ENCODE peak calls at places on chromosomes 13 and 19, in six cellular contexts. One of them, this sample, is unnamed.

GRCh38 chr13:31207630-31208549 is 8.1 kb downstream of the B3GLCT start:
- DNase-seq in mesenchymal stem cell: no peak
- DNase-seq in H9: no peak
- DNase-seq in IMR-90: peak; percentile 73
- DNase-seq in trophoblast cell: no peak
- DNase-seq in neuronal stem cell: no peak
- DNase-seq in this sample: no peak

GRCh38 chr13:79030513-79030912 is 371.6 kb upstream of the OBI1 start:
- DNase-seq in neuronal stem cell: no peak
- DNase-seq in mesenchymal stem cell: no peak
- DNase-seq in H9: no peak
- DNase-seq in IMR-90: no peak
- DNase-seq in trophoblast cell: no peak
- DNase-seq in this sample: no peak

GRCh38 chr19:8630796-8631424 is 477 bp downstream of the NFILZ start:
- DNase-seq in H9: no peak
- DNase-seq in trophoblast cell: no peak
- DNase-seq in IMR-90: no peak
- DNase-seq in neuronal stem cell: no peak
- DNase-seq in mesenchymal stem cell: no peak
- DNase-seq in this sample: no peak

GRCh38 chr19:49682274-49682673 is 5.2 kb downstream of the PRMT1 start:
- DNase-seq in trophoblast cell: no peak
- DNase-seq in H9: no peak
- DNase-seq in IMR-90: no peak
- DNase-seq in neuronal stem cell: no peak
- DNase-seq in mesenchymal stem cell: no peak
- DNase-seq in this sample: no peak

GRCh38 chr19:28556371-28556770 is 656.6 kb downstream of the UQCRFS1 start:
- DNase-seq in trophoblast cell: no peak
- DNase-seq in IMR-90: no peak
- DNase-seq in mesenchymal stem cell: no peak
- DNase-seq in neuronal stem cell: no peak
- DNase-seq in H9: peak; percentile 7
- DNase-seq in this sample: no peak

GRCh38 chr13:80379245-80379644 is 38.3 kb upstream of the SPRY2 start:
- DNase-seq in H9: no peak
- DNase-seq in neuronal stem cell: no peak
- DNase-seq in IMR-90: peak; percentile 43
- DNase-seq in trophoblast cell: no peak
- DNase-seq in mesenchymal stem cell: peak; percentile 40
- DNase-seq in this sample: no peak

GRCh38 chr19:33161201-33161600 is 29.3 kb downstream of the WDR88 start:
- DNase-seq in mesenchymal stem cell: no peak
- DNase-seq in trophoblast cell: no peak
- DNase-seq in neuronal stem cell: no peak
- DNase-seq in IMR-90: no peak
- DNase-seq in H9: no peak
- DNase-seq in this sample: no peak

GRCh38 chr13:100301418-100301817 is 212.5 kb downstream of the PCCA start:
- DNase-seq in H9: no peak
- DNase-seq in trophoblast cell: no peak
- DNase-seq in mesenchymal stem cell: no peak
- DNase-seq in neuronal stem cell: no peak
- DNase-seq in IMR-90: no peak
- DNase-seq in this sample: no peak

GRCh38 chr19:49326165-49326704 is 1.2 kb upstream of the SLC6A16 start:
- DNase-seq in neuronal stem cell: no peak
- DNase-seq in H9: no peak
- DNase-seq in trophoblast cell: no peak
- DNase-seq in IMR-90: no peak
- DNase-seq in mesenchymal stem cell: no peak
- DNase-seq in this sample: no peak

GRCh38 chr13:98207411-98207810 is 30.3 kb upstream of the RNF113B start:
- DNase-seq in trophoblast cell: no peak
- DNase-seq in H9: no peak
- DNase-seq in mesenchymal stem cell: peak; percentile 71
- DNase-seq in neuronal stem cell: no peak
- DNase-seq in IMR-90: peak; percentile 55
- DNase-seq in this sample: no peak

GRCh38 chr19:1907563-1908363 is 2.6 kb downstream of the ADAT3 start:
- DNase-seq in trophoblast cell: peak; percentile 92
- DNase-seq in neuronal stem cell: no peak
- DNase-seq in IMR-90: no peak
- DNase-seq in mesenchymal stem cell: no peak
- DNase-seq in H9: no peak
- DNase-seq in this sample: no peak

GRCh38 chr19:2168619-2169424 is 5.1 kb downstream of the DOT1L start:
- DNase-seq in mesenchymal stem cell: peak; percentile 99
- DNase-seq in trophoblast cell: peak; percentile 100
- DNase-seq in IMR-90: peak; percentile 99
- DNase-seq in H9: peak; percentile 56
- DNase-seq in neuronal stem cell: peak; percentile 88
- DNase-seq in this sample: peak; percentile 53

GRCh38 chr19:55677572-55678028 is 2.6 kb downstream of the EPN1 start:
- DNase-seq in mesenchymal stem cell: no peak
- DNase-seq in trophoblast cell: no peak
- DNase-seq in H9: no peak
- DNase-seq in IMR-90: no peak
- DNase-seq in neuronal stem cell: no peak
- DNase-seq in this sample: peak; percentile 57

GRCh38 chr19:7679017-7679720 is 1.5 kb upstream of the TRAPPC5 start:
- DNase-seq in neuronal stem cell: no peak
- DNase-seq in mesenchymal stem cell: peak; percentile 4
- DNase-seq in trophoblast cell: peak; percentile 38
- DNase-seq in H9: no peak
- DNase-seq in IMR-90: no peak
- DNase-seq in this sample: no peak

GRCh38 chr19:1673645-1674292 is 21.4 kb upstream of the TCF3 start:
- DNase-seq in IMR-90: no peak
- DNase-seq in trophoblast cell: no peak
- DNase-seq in neuronal stem cell: no peak
- DNase-seq in mesenchymal stem cell: no peak
- DNase-seq in H9: peak; percentile 33
- DNase-seq in this sample: no peak

GRCh38 chr19:2271516-2272103 is 10.4 kb downstream of the PEAK3 start:
- DNase-seq in neuronal stem cell: no peak
- DNase-seq in trophoblast cell: no peak
- DNase-seq in mesenchymal stem cell: peak; percentile 53
- DNase-seq in IMR-90: peak; percentile 75
- DNase-seq in H9: peak; percentile 34
- DNase-seq in this sample: no peak

GRCh38 chr13:98144501-98145350 is 1.8 kb downstream of the FARP1 start:
- DNase-seq in H9: peak; percentile 41
- DNase-seq in trophoblast cell: no peak
- DNase-seq in mesenchymal stem cell: peak; percentile 80
- DNase-seq in IMR-90: peak; percentile 77
- DNase-seq in neuronal stem cell: peak; percentile 53
- DNase-seq in this sample: peak; percentile 70

GRCh38 chr13:70905035-70905434 is 796.8 kb upstream of the KLHL1 start:
- DNase-seq in trophoblast cell: no peak
- DNase-seq in H9: no peak
- DNase-seq in mesenchymal stem cell: no peak
- DNase-seq in neuronal stem cell: no peak
- DNase-seq in IMR-90: no peak
- DNase-seq in this sample: no peak

GRCh38 chr13:28001837-28002473 is 13.5 kb upstream of the URAD start:
- DNase-seq in neuronal stem cell: no peak
- DNase-seq in trophoblast cell: no peak
- DNase-seq in IMR-90: no peak
- DNase-seq in H9: no peak
- DNase-seq in mesenchymal stem cell: no peak
- DNase-seq in this sample: no peak

GRCh38 chr19:34963531-34964406 is at the start of gene ZNF792:
- DNase-seq in H9: peak; percentile 82
- DNase-seq in trophoblast cell: no peak
- DNase-seq in neuronal stem cell: peak; percentile 40
- DNase-seq in mesenchymal stem cell: peak; percentile 63
- DNase-seq in IMR-90: peak; percentile 34
- DNase-seq in this sample: peak; percentile 91

GRCh38 chr19:46192990-46193650 is 36.4 kb upstream of the IGFL1 start:
- DNase-seq in trophoblast cell: peak; percentile 93
- DNase-seq in mesenchymal stem cell: peak; percentile 95
- DNase-seq in H9: no peak
- DNase-seq in neuronal stem cell: no peak
- DNase-seq in IMR-90: peak; percentile 51
- DNase-seq in this sample: peak; percentile 49

GRCh38 chr19:49133621-49134454 is 14.5 kb downstream of the PPFIA3 start:
- DNase-seq in trophoblast cell: peak; percentile 45
- DNase-seq in H9: peak; percentile 90
- DNase-seq in IMR-90: peak; percentile 70
- DNase-seq in mesenchymal stem cell: peak; percentile 54
- DNase-seq in neuronal stem cell: no peak
- DNase-seq in this sample: peak; percentile 48

GRCh38 chr13:45276887-45277286 is 64.1 kb downstream of the TPT1 start:
- DNase-seq in H9: no peak
- DNase-seq in neuronal stem cell: no peak
- DNase-seq in mesenchymal stem cell: no peak
- DNase-seq in IMR-90: no peak
- DNase-seq in trophoblast cell: no peak
- DNase-seq in this sample: no peak

GRCh38 chr13:102978168-102978567 is 88.0 kb downstream of the SLC10A2 start:
- DNase-seq in H9: no peak
- DNase-seq in IMR-90: no peak
- DNase-seq in neuronal stem cell: no peak
- DNase-seq in mesenchymal stem cell: no peak
- DNase-seq in trophoblast cell: no peak
- DNase-seq in this sample: no peak

GRCh38 chr13:21164631-21165030 is 11.7 kb downstream of the SKA3 start:
- DNase-seq in H9: no peak
- DNase-seq in IMR-90: peak; percentile 54
- DNase-seq in neuronal stem cell: no peak
- DNase-seq in mesenchymal stem cell: no peak
- DNase-seq in trophoblast cell: no peak
- DNase-seq in this sample: no peak

DNA sequence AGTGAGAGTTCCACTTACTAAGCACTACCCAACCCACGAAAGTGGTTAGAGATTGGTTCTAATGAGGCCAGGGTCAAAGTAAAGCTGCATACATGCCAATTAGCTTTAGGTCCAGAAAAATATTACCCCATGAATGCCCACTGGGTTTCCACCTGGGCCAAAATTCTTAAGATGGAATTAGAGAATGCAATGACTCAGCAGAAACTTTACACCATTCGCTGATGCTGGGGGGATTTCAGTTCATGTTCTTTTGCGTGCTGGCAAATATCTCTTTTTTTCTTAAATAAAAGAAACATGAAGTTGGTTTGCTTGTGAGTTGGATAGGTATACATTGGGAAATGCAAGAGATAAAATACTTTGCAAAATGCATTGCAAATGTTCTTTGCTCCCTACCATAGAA is 715.3 kb upstream of the MIR17HG start:
- DNase-seq in trophoblast cell: no peak
- DNase-seq in mesenchymal stem cell: no peak
- DNase-seq in H9: no peak
- DNase-seq in neuronal stem cell: no peak
- DNase-seq in IMR-90: no peak
- DNase-seq in this sample: no peak
- H2BK120ac ChIP-seq in trophoblast cell: no peak overlapping the region
- H2BK120ac ChIP-seq in mesenchymal stem cell: no peak overlapping the region
- H2BK120ac ChIP-seq in H9: no peak overlapping the region
- H2BK120ac ChIP-seq in neuronal stem cell: no peak overlapping the region
- H2BK120ac ChIP-seq in IMR-90: no peak overlapping the region
- H2BK120ac ChIP-seq in this sample: no peak overlapping the region

GRCh38 chr13:26474286-26474685 is 83.2 kb upstream of the WASF3 start:
- DNase-seq in trophoblast cell: no peak
- DNase-seq in H9: no peak
- DNase-seq in mesenchymal stem cell: no peak
- DNase-seq in IMR-90: no peak
- DNase-seq in neuronal stem cell: no peak
- DNase-seq in this sample: no peak

GRCh38 chr13:26475176-26476110 is 82.0 kb upstream of the WASF3 start:
- DNase-seq in neuronal stem cell: no peak
- DNase-seq in IMR-90: no peak
- DNase-seq in trophoblast cell: peak; percentile 70
- DNase-seq in H9: peak; percentile 83
- DNase-seq in mesenchymal stem cell: no peak
- DNase-seq in this sample: no peak

GRCh38 chr13:26477681-26478080 is 79.8 kb upstream of the WASF3 start:
- DNase-seq in mesenchymal stem cell: no peak
- DNase-seq in H9: no peak
- DNase-seq in trophoblast cell: peak; percentile 76
- DNase-seq in neuronal stem cell: no peak
- DNase-seq in IMR-90: no peak
- DNase-seq in this sample: no peak

GRCh38 chr13:26476744-26477129 is 80.7 kb upstream of the WASF3 start:
- DNase-seq in neuronal stem cell: no peak
- DNase-seq in trophoblast cell: no peak
- DNase-seq in IMR-90: no peak
- DNase-seq in H9: no peak
- DNase-seq in mesenchymal stem cell: no peak
- DNase-seq in this sample: no peak

GRCh38 chr13:26476111-26476743 is 81.3 kb upstream of the WASF3 start:
- DNase-seq in neuronal stem cell: no peak
- DNase-seq in H9: peak; percentile 84
- DNase-seq in IMR-90: peak; percentile 50
- DNase-seq in trophoblast cell: peak; percentile 89
- DNase-seq in mesenchymal stem cell: peak; percentile 56
- DNase-seq in this sample: peak; percentile 98
- H2BK120ac ChIP-seq in neuronal stem cell: no peak overlapping the region
- H2BK120ac ChIP-seq in H9: no peak overlapping the region
- H2BK120ac ChIP-seq in IMR-90: peak overlapping the region; percentile 92
- H2BK120ac ChIP-seq in trophoblast cell: peak overlapping the region; percentile 82
- H2BK120ac ChIP-seq in mesenchymal stem cell: no peak overlapping the region
- H2BK120ac ChIP-seq in this sample: no peak overlapping the region

GRCh38 chr19:38389101-38389925 is 816 bp downstream of the SPRED3 start:
- DNase-seq in IMR-90: peak; percentile 82
- DNase-seq in H9: peak; percentile 68
- DNase-seq in trophoblast cell: no peak
- DNase-seq in neuronal stem cell: peak; percentile 32
- DNase-seq in mesenchymal stem cell: peak; percentile 87
- DNase-seq in this sample: peak; percentile 67

GRCh38 chr19:38387550-38388309 is at the start of gene GGN:
- DNase-seq in neuronal stem cell: peak; percentile 99
- DNase-seq in mesenchymal stem cell: peak; percentile 98
- DNase-seq in H9: peak; percentile 99
- DNase-seq in IMR-90: peak; percentile 93
- DNase-seq in trophoblast cell: peak; percentile 64
- DNase-seq in this sample: peak; percentile 98

GRCh38 chr19:38391911-38392464 is 3.5 kb downstream of the SPRED3 start:
- DNase-seq in H9: no peak
- DNase-seq in neuronal stem cell: no peak
- DNase-seq in mesenchymal stem cell: no peak
- DNase-seq in trophoblast cell: peak; percentile 66
- DNase-seq in IMR-90: no peak
- DNase-seq in this sample: no peak

GRCh38 chr19:38388310-38389100 is at the start of gene SPRED3:
- DNase-seq in neuronal stem cell: no peak
- DNase-seq in mesenchymal stem cell: no peak
- DNase-seq in H9: no peak
- DNase-seq in trophoblast cell: no peak
- DNase-seq in IMR-90: peak; percentile 66
- DNase-seq in this sample: no peak

GRCh38 chr19:38389957-38390924 is 1.7 kb downstream of the SPRED3 start:
- DNase-seq in mesenchymal stem cell: no peak
- DNase-seq in trophoblast cell: no peak
- DNase-seq in IMR-90: no peak
- DNase-seq in neuronal stem cell: no peak
- DNase-seq in H9: no peak
- DNase-seq in this sample: peak; percentile 57
- H2BK120ac ChIP-seq in mesenchymal stem cell: peak overlapping the region; percentile 76
- H2BK120ac ChIP-seq in trophoblast cell: no peak overlapping the region
- H2BK120ac ChIP-seq in IMR-90: peak overlapping the region; percentile 89
- H2BK120ac ChIP-seq in neuronal stem cell: peak overlapping the region; percentile 32
- H2BK120ac ChIP-seq in H9: no peak overlapping the region
- H2BK120ac ChIP-seq in this sample: no peak overlapping the region

GRCh38 chr19:15556634-15557181 is 48.4 kb downstream of the CYP4F22 start:
- DNase-seq in mesenchymal stem cell: no peak
- DNase-seq in neuronal stem cell: no peak
- DNase-seq in trophoblast cell: no peak
- DNase-seq in H9: no peak
- DNase-seq in IMR-90: no peak
- DNase-seq in this sample: no peak
- H2BK120ac ChIP-seq in mesenchymal stem cell: no peak overlapping the region
- H2BK120ac ChIP-seq in neuronal stem cell: no peak overlapping the region
- H2BK120ac ChIP-seq in trophoblast cell: no peak overlapping the region
- H2BK120ac ChIP-seq in H9: no peak overlapping the region
- H2BK120ac ChIP-seq in IMR-90: no peak overlapping the region
- H2BK120ac ChIP-seq in this sample: no peak overlapping the region